ENCODE peak calls at places on chromosomes 3 and 15, in six cellular contexts. Z is tibial artery; X is nephron progenitor cell; D is neural crest cell; P is CD8-positive, alpha-beta T cell; N is lower lobe of right lung. V is an unnamed sample.

GRCh38 chr3:166177130-166177529 is 339.9 kb upstream of the BCHE start:
- DNase-seq in N (no peak), D (no peak), Z (no peak), X (no peak), P (no peak), V (no peak)

GRCh38 chr3:142888099-142888483 is 792 bp downstream of the PCOLCE2 start:
- DNase-seq in D (peak; percentile 35), N (peak; percentile 57), Z (peak; percentile 32), P (no peak), X (no peak), V (no peak)

GRCh38 chr3:10753964-10754363 is 62.1 kb upstream of the SLC6A11 start:
- DNase-seq in N (peak; percentile 60), D (peak; percentile 74), X (peak; percentile 98), P (peak; percentile 13), Z (no peak), V (no peak)

GRCh38 chr3:192772495-192772894 is 45.2 kb upstream of the FGF12 start:
- DNase-seq in N (no peak), D (peak; percentile 8), X (peak; percentile 36), P (no peak), Z (no peak), V (no peak)

GRCh38 chr15:68352401-68353062 is 75.0 kb downstream of the FEM1B start:
- DNase-seq in X (no peak), P (no peak), N (no peak), Z (peak; percentile 90), D (no peak), V (no peak)

GRCh38 chr15:65275728-65276126 is 11.0 kb downstream of the PARP16 start:
- DNase-seq in X (no peak), P (no peak), N (no peak), D (no peak), Z (no peak), V (no peak)

GRCh38 chr3:46660543-46661523 is 32.6 kb downstream of the ALS2CL start:
- DNase-seq in N (no peak), Z (no peak), D (no peak), X (peak; percentile 32), P (no peak), V (no peak)

GRCh38 chr3:123605789-123606234 is 21.0 kb upstream of the HACD2 start:
- DNase-seq in Z (no peak), D (no peak), X (no peak), P (no peak), N (no peak), V (no peak)

GRCh38 chr3:66819993-66820501 is 178.1 kb upstream of the KBTBD8 start:
- DNase-seq in Z (no peak), P (no peak), N (no peak), X (no peak), D (no peak), V (no peak)

GRCh38 chr3:9301798-9302197 is 52.4 kb upstream of the SRGAP3 start:
- DNase-seq in Z (no peak), D (no peak), P (no peak), N (no peak), X (no peak), V (no peak)

GRCh38 chr15:90261811-90262210 is 3.7 kb upstream of the NGRN start:
- DNase-seq in N (no peak), P (no peak), Z (no peak), D (no peak), X (no peak), V (no peak)

GRCh38 chr3:195447205-195447604 is 4.4 kb upstream of the ACAP2 start:
- DNase-seq in N (no peak), X (no peak), Z (no peak), P (no peak), D (no peak), V (no peak)

GRCh38 chr3:65538101-65538500 is 500.6 kb downstream of the MAGI1 start:
- DNase-seq in D (no peak), N (no peak), X (no peak), Z (no peak), P (no peak), V (no peak)

GRCh38 chr15:35506272-35506870 is 39.6 kb downstream of the DPH6 start:
- DNase-seq in X (no peak), Z (no peak), N (no peak), D (no peak), P (no peak), V (no peak)

GRCh38 chr3:36295206-36295760 is 85.0 kb upstream of the STAC start:
- DNase-seq in N (no peak), P (no peak), X (no peak), D (no peak), Z (no peak), V (no peak)

GRCh38 chr15:79195802-79196201 is 86.7 kb upstream of the ANKRD34C start:
- DNase-seq in D (no peak), N (no peak), Z (no peak), P (no peak), X (no peak), V (no peak)

GRCh38 chr3:114179575-114179974 is 723 bp upstream of the DRD3 start:
- DNase-seq in Z (no peak), N (no peak), D (no peak), P (no peak), X (no peak), V (no peak)

GRCh38 chr15:56411122-56411749 is 46.0 kb downstream of the TEX9 start:
- DNase-seq in D (no peak), X (no peak), Z (no peak), P (no peak), N (no peak), V (no peak)

DNA sequence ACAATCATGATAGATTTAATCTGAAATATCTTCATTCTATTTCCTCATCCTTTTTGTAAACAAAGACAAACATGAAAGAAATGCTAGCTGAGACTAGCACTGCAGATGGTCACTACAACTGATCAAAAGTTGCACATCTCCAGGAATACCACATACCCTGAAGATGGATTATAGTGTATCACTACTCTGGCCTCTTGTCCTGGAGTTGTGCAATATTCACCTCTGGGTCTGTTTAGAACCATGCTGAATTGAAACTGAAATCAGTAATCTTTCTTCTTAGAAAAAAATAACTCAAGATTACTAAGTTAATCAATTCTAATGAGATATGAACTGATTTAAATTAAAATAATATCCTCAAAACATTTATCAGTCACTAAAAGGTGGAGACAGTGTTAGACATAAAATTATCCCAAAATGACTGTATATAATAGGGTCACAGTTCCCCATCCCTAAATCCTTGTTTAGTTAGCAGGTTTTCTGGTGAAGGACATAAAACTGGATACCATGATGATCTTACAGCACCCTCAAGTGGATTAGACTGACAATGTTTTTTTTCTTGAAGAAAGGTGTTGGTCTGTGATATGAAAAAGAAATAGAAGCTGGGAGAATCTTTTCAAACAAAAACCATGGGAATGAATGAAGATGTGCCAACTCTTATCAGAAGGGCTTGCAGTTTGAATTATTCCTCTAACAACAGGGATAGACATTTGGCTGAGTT is 7.2 kb upstream of the TTC14 start:
- DNase-seq in Z (no peak), D (no peak), P (no peak), X (no peak), N (no peak), V (no peak)
- TF ChIP-seq CTCF in Z (no peak), D (peak; percentile 70), P (no peak), X (peak; percentile 53), N (no peak), V (peak; percentile 88)

GRCh38 chr3:38368238-38368637 is 21.7 kb downstream of the XYLB start:
- DNase-seq in N (no peak), Z (no peak), D (no peak), X (no peak), P (no peak), V (no peak)
- TF ChIP-seq CTCF in N (no peak), Z (no peak), D (no peak), X (no peak), P (no peak), V (no peak)

GRCh38 chr15:74482661-74483060 is 21.7 kb upstream of the UBL7 start:
- DNase-seq in P (no peak), D (no peak), X (no peak), N (no peak), Z (no peak), V (no peak)
- TF ChIP-seq CTCF in P (no peak), D (peak; percentile 12), X (no peak), N (no peak), Z (no peak), V (peak; percentile 6)

DNA sequence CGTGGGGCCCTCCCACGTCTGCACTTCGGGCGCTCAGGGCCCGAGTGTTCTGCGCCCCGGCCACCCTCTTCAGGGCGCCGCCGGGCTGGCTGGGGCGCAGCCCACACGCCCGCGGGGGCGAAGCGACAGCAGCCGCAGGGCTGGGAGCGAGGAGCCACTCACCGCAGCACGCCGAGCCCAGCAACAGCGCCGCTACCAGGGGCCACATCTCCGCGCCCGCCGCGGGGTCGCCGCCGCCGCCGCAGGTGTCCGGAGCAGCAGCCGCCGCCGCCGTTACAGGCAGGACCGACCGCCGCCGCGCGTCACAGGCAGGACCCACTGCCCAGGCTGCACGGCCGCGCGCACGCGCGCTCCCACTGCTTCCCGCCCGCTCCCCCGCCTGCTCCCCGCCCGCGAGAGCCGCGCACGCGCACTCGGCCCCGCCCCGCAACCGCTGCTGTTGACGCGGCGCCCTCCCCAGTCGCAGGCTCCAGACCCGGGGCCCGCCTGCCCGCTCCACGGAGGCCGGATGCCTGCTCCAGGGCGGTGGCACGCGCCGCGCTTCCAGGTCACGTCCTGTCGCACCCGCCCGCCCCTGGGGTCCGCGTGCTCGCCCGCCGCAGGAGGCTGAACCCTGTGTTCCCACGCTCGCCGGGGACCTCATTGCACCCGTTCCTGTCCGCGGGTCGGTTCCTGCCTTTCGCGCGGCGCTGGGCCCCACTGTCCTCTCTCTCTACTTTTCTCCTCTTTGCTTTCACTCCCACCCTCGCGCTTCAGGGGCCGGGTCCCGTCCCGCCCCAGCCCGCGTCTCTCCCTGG is at the start of gene CD47:
- DNase-seq in Z (peak; percentile 91), P (peak; percentile 97), N (peak; percentile 97), D (peak; percentile 93), X (peak; percentile 98), V (peak; percentile 92)
- TF ChIP-seq CTCF in Z (no peak), P (no peak), N (no peak), D (no peak), X (no peak), V (no peak)

GRCh38 chr3:110944782-110945181 is 126.8 kb upstream of the NECTIN3 start:
- DNase-seq in P (no peak), N (no peak), D (no peak), X (no peak), Z (no peak), V (no peak)
- TF ChIP-seq CTCF in P (no peak), N (no peak), D (no peak), X (no peak), Z (no peak), V (no peak)

DNA sequence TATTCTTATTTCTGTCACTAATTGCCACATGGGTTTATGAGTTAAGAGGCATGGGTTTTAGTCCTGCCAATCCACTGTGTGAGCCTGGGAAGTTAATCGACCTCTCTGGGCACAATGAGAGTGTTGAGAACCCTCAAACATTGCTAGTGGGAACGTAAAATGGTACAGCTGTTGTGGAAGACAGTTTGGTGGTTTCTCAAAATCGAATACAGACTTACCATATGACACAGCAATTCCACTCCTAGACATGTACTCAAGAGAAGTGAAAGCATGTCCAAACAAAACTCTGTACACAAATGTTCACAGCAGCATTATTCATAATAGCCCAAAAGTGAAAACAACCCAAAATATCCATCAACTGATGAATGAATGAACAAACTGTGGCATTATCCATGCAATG is 5.7 kb upstream of the GNB5 start:
- DNase-seq in Z (no peak), N (no peak), P (no peak), D (no peak), X (no peak), V (no peak)
- TF ChIP-seq CTCF in Z (no peak), N (no peak), P (no peak), D (no peak), X (no peak), V (no peak)

GRCh38 chr3:109532257-109533216 is 195.2 kb upstream of the DPPA4 start:
- DNase-seq in Z (no peak), P (no peak), N (no peak), D (peak; percentile 28), X (peak; percentile 49), V (no peak)
- TF ChIP-seq CTCF in Z (peak; percentile 42), P (no peak), N (peak; percentile 31), D (peak; percentile 65), X (peak; percentile 52), V (peak; percentile 32)

V was measured in D721Med.